ENCODE peak calls at places on chromosomes 13 and 19, in five cellular contexts. One of them, this sample, is unnamed.
A peak's percentile ranks its signal among the peaks of the same experiment; 100 is the strongest.

GRCh38 chr13:85520445-85520844 is 278.8 kb downstream of the SLITRK6 start:
- DNase-seq in tibial artery: no peak
- DNase-seq in BE2C: no peak
- DNase-seq in Panc1: no peak
- DNase-seq in fibroblast of lung: peak; percentile 40
- DNase-seq in this sample: no peak

GRCh38 chr19:13172335-13173128 is 22.3 kb downstream of the IER2 start:
- DNase-seq in tibial artery: peak; percentile 88
- DNase-seq in BE2C: peak; percentile 95
- DNase-seq in Panc1: no peak
- DNase-seq in fibroblast of lung: peak; percentile 87
- DNase-seq in this sample: no peak

GRCh38 chr13:25846227-25846984 is 205.4 kb downstream of the SHISA2 start:
- DNase-seq in tibial artery: no peak
- DNase-seq in BE2C: no peak
- DNase-seq in Panc1: no peak
- DNase-seq in fibroblast of lung: peak; percentile 26
- DNase-seq in this sample: no peak

GRCh38 chr19:14954071-14954655 is 12.9 kb downstream of the OR7C2 start:
- DNase-seq in tibial artery: no peak
- DNase-seq in BE2C: peak; percentile 16
- DNase-seq in Panc1: no peak
- DNase-seq in fibroblast of lung: no peak
- DNase-seq in this sample: no peak

GRCh38 chr19:42193706-42194105 is 23.8 kb downstream of the DEDD2 start:
- DNase-seq in tibial artery: no peak
- DNase-seq in BE2C: no peak
- DNase-seq in Panc1: no peak
- DNase-seq in fibroblast of lung: peak; percentile 42
- DNase-seq in this sample: no peak

GRCh38 chr19:50486823-50487515 is 10.3 kb upstream of the GARIN5A start:
- DNase-seq in tibial artery: no peak
- DNase-seq in BE2C: peak; percentile 60
- DNase-seq in Panc1: no peak
- DNase-seq in fibroblast of lung: peak; percentile 20
- DNase-seq in this sample: no peak

GRCh38 chr13:33140161-33140560 is 123.9 kb downstream of the KL start:
- DNase-seq in tibial artery: no peak
- DNase-seq in BE2C: no peak
- DNase-seq in Panc1: no peak
- DNase-seq in fibroblast of lung: no peak
- DNase-seq in this sample: no peak

GRCh38 chr13:20869540-20869939 is 33.0 kb downstream of the XPO4 start:
- DNase-seq in tibial artery: no peak
- DNase-seq in BE2C: no peak
- DNase-seq in Panc1: no peak
- DNase-seq in fibroblast of lung: no peak
- DNase-seq in this sample: no peak

GRCh38 chr19:22616659-22617058 is 17.5 kb upstream of the ZNF492 start:
- DNase-seq in tibial artery: no peak
- DNase-seq in BE2C: no peak
- DNase-seq in Panc1: no peak
- DNase-seq in fibroblast of lung: no peak
- DNase-seq in this sample: no peak

GRCh38 chr19:40464059-40465024 is 1.2 kb downstream of the BLVRB start:
- DNase-seq in tibial artery: peak; percentile 90
- DNase-seq in BE2C: peak; percentile 87
- DNase-seq in Panc1: peak; percentile 57
- DNase-seq in fibroblast of lung: peak; percentile 85
- DNase-seq in this sample: no peak

GRCh38 chr13:42398542-42398941 is 126.6 kb downstream of the AKAP11 start:
- DNase-seq in tibial artery: no peak
- DNase-seq in BE2C: no peak
- DNase-seq in Panc1: no peak
- DNase-seq in fibroblast of lung: no peak
- DNase-seq in this sample: no peak

GRCh38 chr19:294341-294818 is 3.2 kb upstream of the PLPP2 start:
- DNase-seq in tibial artery: no peak
- DNase-seq in BE2C: no peak
- DNase-seq in Panc1: no peak
- DNase-seq in fibroblast of lung: no peak
- DNase-seq in this sample: no peak

GRCh38 chr19:14441041-14441938 is 8.2 kb downstream of the PKN1 start:
- DNase-seq in tibial artery: no peak
- DNase-seq in BE2C: peak; percentile 40
- DNase-seq in Panc1: no peak
- DNase-seq in fibroblast of lung: no peak
- DNase-seq in this sample: no peak

GRCh38 chr13:59364508-59365187 is 799.1 kb downstream of the DIAPH3 start:
- DNase-seq in tibial artery: no peak
- DNase-seq in BE2C: peak; percentile 76
- DNase-seq in Panc1: no peak
- DNase-seq in fibroblast of lung: no peak
- DNase-seq in this sample: peak; percentile 16

GRCh38 chr19:35231956-35232746 is 3.6 kb upstream of the FAM187B start:
- DNase-seq in tibial artery: no peak
- DNase-seq in BE2C: no peak
- DNase-seq in Panc1: no peak
- DNase-seq in fibroblast of lung: no peak
- DNase-seq in this sample: no peak

GRCh38 chr19:29308977-29309520 is 96.1 kb upstream of the UQCRFS1 start:
- DNase-seq in tibial artery: no peak
- DNase-seq in BE2C: no peak
- DNase-seq in Panc1: no peak
- DNase-seq in fibroblast of lung: no peak
- DNase-seq in this sample: no peak

GRCh38 chr19:579111-579841 is 6.9 kb downstream of the BSG start:
- DNase-seq in tibial artery: no peak
- DNase-seq in BE2C: no peak
- DNase-seq in Panc1: no peak
- DNase-seq in fibroblast of lung: no peak
- DNase-seq in this sample: no peak

GRCh38 chr13:113119166-113119821 is 3.3 kb upstream of the F10 start:
- DNase-seq in tibial artery: no peak
- DNase-seq in BE2C: no peak
- DNase-seq in Panc1: no peak
- DNase-seq in fibroblast of lung: no peak
- DNase-seq in this sample: no peak

GRCh38 chr19:623175-623916 is 10.0 kb downstream of the POLRMT start:
- DNase-seq in tibial artery: no peak
- DNase-seq in BE2C: no peak
- DNase-seq in Panc1: no peak
- DNase-seq in fibroblast of lung: no peak
- DNase-seq in this sample: no peak

GRCh38 chr19:38263696-38264485 is 482 bp upstream of the SPINT2 start:
- DNase-seq in tibial artery: no peak
- DNase-seq in BE2C: no peak
- DNase-seq in Panc1: no peak
- DNase-seq in fibroblast of lung: peak; percentile 69
- DNase-seq in this sample: peak; percentile 82

GRCh38 chr13:73714522-73714921 is 419.7 kb downstream of the KLF12 start:
- DNase-seq in tibial artery: no peak
- DNase-seq in BE2C: no peak
- DNase-seq in Panc1: no peak
- DNase-seq in fibroblast of lung: no peak
- DNase-seq in this sample: no peak

GRCh38 chr19:45607071-45608029 is 5.3 kb upstream of the GPR4 start:
- DNase-seq in tibial artery: peak; percentile 64
- DNase-seq in BE2C: peak; percentile 83
- DNase-seq in Panc1: no peak
- DNase-seq in fibroblast of lung: peak; percentile 44
- DNase-seq in this sample: peak; percentile 71

GRCh38 chr13:33871207-33872004 is 53.5 kb downstream of the RFC3 start:
- DNase-seq in tibial artery: no peak
- DNase-seq in BE2C: no peak
- DNase-seq in Panc1: no peak
- DNase-seq in fibroblast of lung: no peak
- DNase-seq in this sample: no peak

GRCh38 chr19:34145741-34146202 is 26.5 kb upstream of the LSM14A start:
- DNase-seq in tibial artery: peak; percentile 33
- DNase-seq in BE2C: peak; percentile 60
- DNase-seq in Panc1: no peak
- DNase-seq in fibroblast of lung: peak; percentile 24
- DNase-seq in this sample: peak; percentile 47

GRCh38 chr19:45878043-45878794 is 7.7 kb downstream of the IRF2BP1 start:
- DNase-seq in tibial artery: no peak
- DNase-seq in BE2C: no peak
- DNase-seq in Panc1: no peak
- DNase-seq in fibroblast of lung: no peak
- DNase-seq in this sample: no peak

GRCh38 chr13:26872444-26873173 is 112.0 kb upstream of the GPR12 start:
- DNase-seq in tibial artery: no peak
- DNase-seq in BE2C: peak; percentile 75
- DNase-seq in Panc1: peak; percentile 8
- DNase-seq in fibroblast of lung: no peak
- DNase-seq in this sample: peak; percentile 66

GRCh38 chr19:55440411-55441105 is 2.5 kb downstream of the SHISA7 start:
- DNase-seq in tibial artery: no peak
- DNase-seq in BE2C: peak; percentile 73
- DNase-seq in Panc1: no peak
- DNase-seq in fibroblast of lung: no peak
- DNase-seq in this sample: no peak

GRCh38 chr19:29923653-29924052 is 18.4 kb upstream of the URI1 start:
- DNase-seq in tibial artery: no peak
- DNase-seq in BE2C: no peak
- DNase-seq in Panc1: no peak
- DNase-seq in fibroblast of lung: no peak
- DNase-seq in this sample: no peak

GRCh38 chr19:10419200-10419645 is 1.1 kb upstream of the PDE4A start:
- DNase-seq in tibial artery: no peak
- DNase-seq in BE2C: peak; percentile 67
- DNase-seq in Panc1: no peak
- DNase-seq in fibroblast of lung: peak; percentile 39
- DNase-seq in this sample: no peak

GRCh38 chr19:39412867-39413268 is 399 bp downstream of the PLEKHG2 start:
- DNase-seq in tibial artery: peak; percentile 60
- DNase-seq in BE2C: no peak
- DNase-seq in Panc1: no peak
- DNase-seq in fibroblast of lung: no peak
- DNase-seq in this sample: no peak

DNA sequence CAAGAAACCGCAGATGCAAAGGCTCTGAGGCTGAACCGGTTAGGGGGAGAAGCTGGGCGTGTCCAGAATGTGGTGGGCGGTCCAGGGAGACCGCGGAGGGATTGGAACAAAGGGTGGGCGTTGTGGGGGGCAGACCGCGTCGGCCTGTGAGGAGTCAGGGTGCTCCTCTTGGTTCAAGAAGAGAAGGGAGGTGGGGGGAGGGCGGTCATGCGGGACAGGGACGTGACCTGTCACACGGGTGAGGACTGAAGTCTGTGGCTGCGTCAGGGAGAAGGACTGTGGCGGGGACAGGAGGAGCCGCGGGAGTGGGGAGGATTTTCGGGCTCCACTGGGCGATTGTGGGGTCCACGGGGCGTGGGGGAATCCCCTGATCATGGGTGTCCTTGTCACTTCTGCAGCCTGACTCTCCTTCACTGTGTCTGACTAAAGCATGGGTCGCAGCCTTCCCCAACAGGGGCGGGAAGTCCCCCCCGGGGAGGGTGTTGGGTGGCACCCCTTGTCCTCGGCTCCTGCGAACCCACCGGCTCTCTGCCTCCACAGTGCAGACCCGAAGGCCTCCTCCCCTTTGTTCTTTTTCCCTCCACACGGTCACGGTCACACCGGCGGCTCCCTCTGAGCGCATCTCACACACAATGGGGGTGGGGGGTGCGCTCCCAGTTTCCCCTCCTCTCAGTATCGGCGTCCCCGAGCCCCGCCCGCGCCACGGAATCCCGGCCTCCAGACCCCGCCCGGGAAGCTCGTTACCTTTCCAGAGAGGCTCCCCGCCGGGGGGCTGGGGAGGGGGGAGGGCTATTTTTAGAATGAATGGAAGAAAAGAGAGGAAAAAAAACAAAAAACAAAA is 16.4 kb upstream of the KCNN1 start:
- DNase-seq in tibial artery: no peak
- DNase-seq in BE2C: peak; percentile 28
- DNase-seq in Panc1: no peak
- DNase-seq in fibroblast of lung: no peak
- DNase-seq in this sample: no peak
- H3K4me1 ChIP-seq in tibial artery: no peaks in the 10 kb centered on the region
- H3K4me1 ChIP-seq in BE2C: peaks cover 17% of the 10 kb centered on the region
- H3K4me1 ChIP-seq in Panc1: peaks cover 19% of the 10 kb centered on the region
- H3K4me1 ChIP-seq in fibroblast of lung: peaks cover 2% of the 10 kb centered on the region
- H3K4me1 ChIP-seq in this sample: peaks cover 1% of the 10 kb centered on the region

GRCh38 chr19:47437500-47437899 is 18.2 kb upstream of the MEIS3 start:
- DNase-seq in tibial artery: no peak
- DNase-seq in BE2C: no peak
- DNase-seq in Panc1: no peak
- DNase-seq in fibroblast of lung: no peak
- DNase-seq in this sample: no peak
- H3K4me1 ChIP-seq in tibial artery: no peaks in the 10 kb centered on the region
- H3K4me1 ChIP-seq in BE2C: no peaks in the 10 kb centered on the region
- H3K4me1 ChIP-seq in Panc1: no peaks in the 10 kb centered on the region
- H3K4me1 ChIP-seq in fibroblast of lung: no peaks in the 10 kb centered on the region
- H3K4me1 ChIP-seq in this sample: no peaks in the 10 kb centered on the region

GRCh38 chr13:109802936-109803335 is 16.6 kb upstream of the IRS2 start:
- DNase-seq in tibial artery: no peak
- DNase-seq in BE2C: no peak
- DNase-seq in Panc1: no peak
- DNase-seq in fibroblast of lung: no peak
- DNase-seq in this sample: no peak

GRCh38 chr13:109807345-109807744 is 21.0 kb upstream of the IRS2 start:
- DNase-seq in tibial artery: no peak
- DNase-seq in BE2C: no peak
- DNase-seq in Panc1: no peak
- DNase-seq in fibroblast of lung: no peak
- DNase-seq in this sample: no peak

GRCh38 chr13:109809216-109809890 is 23.0 kb upstream of the IRS2 start:
- DNase-seq in tibial artery: no peak
- DNase-seq in BE2C: no peak
- DNase-seq in Panc1: no peak
- DNase-seq in fibroblast of lung: no peak
- DNase-seq in this sample: no peak

GRCh38 chr13:109804654-109805053 is 18.3 kb upstream of the IRS2 start:
- DNase-seq in tibial artery: no peak
- DNase-seq in BE2C: no peak
- DNase-seq in Panc1: no peak
- DNase-seq in fibroblast of lung: no peak
- DNase-seq in this sample: no peak

GRCh38 chr13:109803822-109804221 is 17.4 kb upstream of the IRS2 start:
- DNase-seq in tibial artery: no peak
- DNase-seq in BE2C: no peak
- DNase-seq in Panc1: no peak
- DNase-seq in fibroblast of lung: no peak
- DNase-seq in this sample: no peak
- H3K4me1 ChIP-seq in tibial artery: no peaks in the 10 kb centered on the region
- H3K4me1 ChIP-seq in BE2C: no peaks in the 10 kb centered on the region
- H3K4me1 ChIP-seq in Panc1: no peaks in the 10 kb centered on the region
- H3K4me1 ChIP-seq in fibroblast of lung: no peaks in the 10 kb centered on the region
- H3K4me1 ChIP-seq in this sample: no peaks in the 10 kb centered on the region

DNA sequence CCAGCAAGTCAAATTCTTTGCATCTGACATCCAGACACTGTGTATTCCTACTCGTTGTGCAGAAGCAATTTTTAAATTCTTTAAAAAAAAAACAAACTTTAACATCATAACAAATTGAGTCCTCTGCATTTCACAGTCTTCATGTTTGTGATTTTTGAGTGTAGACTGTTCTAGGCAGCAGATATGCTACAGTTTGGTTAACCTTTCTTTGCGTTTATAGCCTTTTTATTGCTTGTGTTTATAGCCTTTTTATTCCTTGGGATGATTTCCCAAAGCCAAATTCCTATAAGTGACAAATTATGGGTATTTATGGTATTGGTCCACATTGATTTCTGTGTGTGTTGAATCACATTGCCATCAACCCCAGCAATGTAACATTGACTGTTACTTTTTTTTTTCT is 14.9 kb upstream of the RNF113B start:
- DNase-seq in tibial artery: no peak
- DNase-seq in BE2C: no peak
- DNase-seq in Panc1: no peak
- DNase-seq in fibroblast of lung: no peak
- DNase-seq in this sample: no peak
- H3K4me1 ChIP-seq in tibial artery: no peaks in the 10 kb centered on the region
- H3K4me1 ChIP-seq in BE2C: peaks cover 38% of the 10 kb centered on the region
- H3K4me1 ChIP-seq in Panc1: peaks cover 8% of the 10 kb centered on the region
- H3K4me1 ChIP-seq in fibroblast of lung: peaks cover 20% of the 10 kb centered on the region
- H3K4me1 ChIP-seq in this sample: no peaks in the 10 kb centered on the region

This sample was measured in iPS DF 6.9.